ENCODE peak calls at places on chromosome 21, in five cellular contexts. One of them, this sample, is unnamed.

GRCh38 chr21:43827015-43827611 is 37.7 kb downstream of the RRP1 start:
- DNase-seq in fibroblast of the conjunctiva: peak
- DNase-seq in germinal center: no peak
- DNase-seq in neuronal stem cell: no peak
- DNase-seq in stimulated activated CD8-positive, alpha-beta memory T cell treated with anti-CD3 and anti-CD28 coated beads, Interleukin-7, amount 100 ng/mL, for 48 hours: peak
- DNase-seq in this sample: no peak

GRCh38 chr21:43604505-43605204 is 54.6 kb downstream of the HSF2BP start:
- DNase-seq in fibroblast of the conjunctiva: no peak
- DNase-seq in germinal center: no peak
- DNase-seq in neuronal stem cell: no peak
- DNase-seq in stimulated activated CD8-positive, alpha-beta memory T cell treated with anti-CD3 and anti-CD28 coated beads, Interleukin-7, amount 100 ng/mL, for 48 hours: no peak
- DNase-seq in this sample: no peak

GRCh38 chr21:42671778-42672593 is 18.6 kb downstream of the PDE9A start:
- DNase-seq in fibroblast of the conjunctiva: no peak
- DNase-seq in germinal center: no peak
- DNase-seq in neuronal stem cell: no peak
- DNase-seq in stimulated activated CD8-positive, alpha-beta memory T cell treated with anti-CD3 and anti-CD28 coated beads, Interleukin-7, amount 100 ng/mL, for 48 hours: no peak
- DNase-seq in this sample: peak

GRCh38 chr21:45636921-45637646 is 6.4 kb upstream of the PCBP3 start:
- DNase-seq in fibroblast of the conjunctiva: no peak
- DNase-seq in germinal center: no peak
- DNase-seq in neuronal stem cell: no peak
- DNase-seq in stimulated activated CD8-positive, alpha-beta memory T cell treated with anti-CD3 and anti-CD28 coated beads, Interleukin-7, amount 100 ng/mL, for 48 hours: no peak
- DNase-seq in this sample: no peak

GRCh38 chr21:33362044-33362555 is 37.3 kb downstream of the IFNAR1 start:
- DNase-seq in fibroblast of the conjunctiva: no peak
- DNase-seq in germinal center: peak
- DNase-seq in neuronal stem cell: no peak
- DNase-seq in stimulated activated CD8-positive, alpha-beta memory T cell treated with anti-CD3 and anti-CD28 coated beads, Interleukin-7, amount 100 ng/mL, for 48 hours: peak
- DNase-seq in this sample: no peak

GRCh38 chr21:44445413-44445812 is 9.9 kb upstream of the LRRC3 start:
- DNase-seq in fibroblast of the conjunctiva: no peak
- DNase-seq in germinal center: no peak
- DNase-seq in neuronal stem cell: no peak
- DNase-seq in stimulated activated CD8-positive, alpha-beta memory T cell treated with anti-CD3 and anti-CD28 coated beads, Interleukin-7, amount 100 ng/mL, for 48 hours: no peak
- DNase-seq in this sample: no peak

GRCh38 chr21:42001781-42002180 is 8.4 kb downstream of the ZBTB21 start:
- DNase-seq in fibroblast of the conjunctiva: no peak
- DNase-seq in germinal center: no peak
- DNase-seq in neuronal stem cell: no peak
- DNase-seq in stimulated activated CD8-positive, alpha-beta memory T cell treated with anti-CD3 and anti-CD28 coated beads, Interleukin-7, amount 100 ng/mL, for 48 hours: no peak
- DNase-seq in this sample: no peak

GRCh38 chr21:42651515-42652401 is 1.7 kb upstream of the PDE9A start:
- DNase-seq in fibroblast of the conjunctiva: no peak
- DNase-seq in germinal center: no peak
- DNase-seq in neuronal stem cell: no peak
- DNase-seq in stimulated activated CD8-positive, alpha-beta memory T cell treated with anti-CD3 and anti-CD28 coated beads, Interleukin-7, amount 100 ng/mL, for 48 hours: no peak
- DNase-seq in this sample: no peak

GRCh38 chr21:38322551-38322950 is 65.8 kb downstream of the KCNJ15 start:
- DNase-seq in fibroblast of the conjunctiva: no peak
- DNase-seq in germinal center: no peak
- DNase-seq in neuronal stem cell: no peak
- DNase-seq in stimulated activated CD8-positive, alpha-beta memory T cell treated with anti-CD3 and anti-CD28 coated beads, Interleukin-7, amount 100 ng/mL, for 48 hours: no peak
- DNase-seq in this sample: no peak

GRCh38 chr21:21232320-21232719 is 234.1 kb downstream of the NCAM2 start:
- DNase-seq in fibroblast of the conjunctiva: peak
- DNase-seq in germinal center: no peak
- DNase-seq in neuronal stem cell: peak
- DNase-seq in stimulated activated CD8-positive, alpha-beta memory T cell treated with anti-CD3 and anti-CD28 coated beads, Interleukin-7, amount 100 ng/mL, for 48 hours: no peak
- DNase-seq in this sample: no peak

GRCh38 chr21:34781508-34781907 is 112.7 kb downstream of the CLIC6 start:
- DNase-seq in fibroblast of the conjunctiva: no peak
- DNase-seq in germinal center: no peak
- DNase-seq in neuronal stem cell: no peak
- DNase-seq in stimulated activated CD8-positive, alpha-beta memory T cell treated with anti-CD3 and anti-CD28 coated beads, Interleukin-7, amount 100 ng/mL, for 48 hours: no peak
- DNase-seq in this sample: no peak

GRCh38 chr21:37675202-37675801 is 241.0 kb downstream of the KCNJ6 start:
- DNase-seq in fibroblast of the conjunctiva: peak
- DNase-seq in germinal center: peak
- DNase-seq in neuronal stem cell: peak
- DNase-seq in stimulated activated CD8-positive, alpha-beta memory T cell treated with anti-CD3 and anti-CD28 coated beads, Interleukin-7, amount 100 ng/mL, for 48 hours: peak
- DNase-seq in this sample: peak

GRCh38 chr21:43667191-43667904 is 8.0 kb downstream of the RRP1B start:
- DNase-seq in fibroblast of the conjunctiva: peak
- DNase-seq in germinal center: no peak
- DNase-seq in neuronal stem cell: no peak
- DNase-seq in stimulated activated CD8-positive, alpha-beta memory T cell treated with anti-CD3 and anti-CD28 coated beads, Interleukin-7, amount 100 ng/mL, for 48 hours: no peak
- DNase-seq in this sample: no peak

GRCh38 chr21:41759214-41759840 is 7.5 kb downstream of the RIPK4 start:
- DNase-seq in fibroblast of the conjunctiva: no peak
- DNase-seq in germinal center: no peak
- DNase-seq in neuronal stem cell: no peak
- DNase-seq in stimulated activated CD8-positive, alpha-beta memory T cell treated with anti-CD3 and anti-CD28 coated beads, Interleukin-7, amount 100 ng/mL, for 48 hours: no peak
- DNase-seq in this sample: no peak

GRCh38 chr21:31557956-31558838 is 101.3 kb upstream of the SOD1 start:
- DNase-seq in fibroblast of the conjunctiva: no peak
- DNase-seq in germinal center: peak
- DNase-seq in neuronal stem cell: peak
- DNase-seq in stimulated activated CD8-positive, alpha-beta memory T cell treated with anti-CD3 and anti-CD28 coated beads, Interleukin-7, amount 100 ng/mL, for 48 hours: peak
- DNase-seq in this sample: no peak

GRCh38 chr21:32826317-32827167 is 55.0 kb upstream of the PAXBP1 start:
- DNase-seq in fibroblast of the conjunctiva: peak
- DNase-seq in germinal center: peak
- DNase-seq in neuronal stem cell: no peak
- DNase-seq in stimulated activated CD8-positive, alpha-beta memory T cell treated with anti-CD3 and anti-CD28 coated beads, Interleukin-7, amount 100 ng/mL, for 48 hours: no peak
- DNase-seq in this sample: peak

GRCh38 chr21:46322351-46323226 is 1.1 kb downstream of the C21orf58 start:
- DNase-seq in fibroblast of the conjunctiva: no peak
- DNase-seq in germinal center: no peak
- DNase-seq in neuronal stem cell: no peak
- DNase-seq in stimulated activated CD8-positive, alpha-beta memory T cell treated with anti-CD3 and anti-CD28 coated beads, Interleukin-7, amount 100 ng/mL, for 48 hours: no peak
- DNase-seq in this sample: no peak

GRCh38 chr21:33199516-33200217 is 30.1 kb upstream of the IFNAR2 start:
- DNase-seq in fibroblast of the conjunctiva: peak
- DNase-seq in germinal center: peak
- DNase-seq in neuronal stem cell: peak
- DNase-seq in stimulated activated CD8-positive, alpha-beta memory T cell treated with anti-CD3 and anti-CD28 coated beads, Interleukin-7, amount 100 ng/mL, for 48 hours: peak
- DNase-seq in this sample: peak

This sample was measured in HuH-7.